ENCODE peak calls at places on chromosomes 7 and 10, in seven cellular contexts. O is activated CD4-positive, alpha-beta T cell treated with anti-CD3 and anti-CD28 coated beads, Interleukin-2, amount 50 U/mL, for 1 hour; H is NCI-H2081 treated with DMSO at 0.1 percent for 48 hours; G is upper lobe of left lung; S is COLO829; T is ovary; Y is NCI-H2171 treated with DMSO at 0.1 percent for 48 hours. I is an unnamed sample.

GRCh38 chr10:46560952-46561351 is 4.5 kb upstream of the GPRIN2 start:
- DNase-seq in G (no peak), O (no peak), H (no peak), S (no peak), Y (no peak), T (no peak), I (no peak)

GRCh38 chr10:27893320-27894014 is 105.4 kb downstream of the ODAD2 start:
- DNase-seq in Y (no peak), O (no peak), G (no peak), S (peak; percentile 34), H (no peak), T (no peak), I (no peak)

GRCh38 chr10:125153693-125154490 is 6.5 kb downstream of the CTBP2 start:
- DNase-seq in O (no peak), H (no peak), T (peak; percentile 12), Y (no peak), S (no peak), G (no peak), I (no peak)

GRCh38 chr7:142568430-142569097 is 180.7 kb upstream of the PRSS1 start:
- DNase-seq in G (no peak), Y (no peak), S (peak; percentile 93), O (no peak), T (no peak), H (no peak), I (no peak)

GRCh38 chr10:27230022-27230421 is 10.6 kb downstream of the ACBD5 start:
- DNase-seq in S (no peak), G (no peak), Y (no peak), O (no peak), H (no peak), T (no peak), I (no peak)

GRCh38 chr10:73965890-73966768 is 31.8 kb upstream of the VCL start:
- DNase-seq in S (peak; percentile 64), Y (peak; percentile 62), O (no peak), G (no peak), T (peak; percentile 60), H (no peak), I (no peak)

GRCh38 chr10:30455816-30456215 is 21.8 kb downstream of the MAP3K8 start:
- DNase-seq in Y (no peak), S (no peak), O (no peak), G (no peak), H (no peak), T (peak; percentile 36), I (peak; percentile 26)

GRCh38 chr7:73736885-73737284 is 1.7 kb downstream of the ABHD11 start:
- DNase-seq in Y (no peak), H (no peak), T (no peak), S (no peak), G (no peak), O (no peak), I (no peak)

GRCh38 chr7:12257582-12257981 is 46.5 kb downstream of the TMEM106B start:
- DNase-seq in H (no peak), G (no peak), O (no peak), T (no peak), Y (no peak), S (no peak), I (peak; percentile 75)

GRCh38 chr7:45660201-45660900 is 86.2 kb downstream of the ADCY1 start:
- DNase-seq in G (no peak), O (no peak), Y (no peak), T (no peak), H (no peak), S (no peak), I (no peak)

GRCh38 chr7:88001744-88002530 is 67.9 kb downstream of the ADAM22 start:
- DNase-seq in Y (no peak), H (no peak), S (no peak), O (no peak), T (no peak), G (no peak), I (no peak)

GRCh38 chr7:2036786-2037185 is 196.0 kb downstream of the MAD1L1 start:
- DNase-seq in T (no peak), G (no peak), H (no peak), Y (no peak), S (no peak), O (no peak), I (no peak)

GRCh38 chr10:80429521-80429966 is 21.2 kb downstream of the PRXL2A start:
- DNase-seq in T (no peak), S (peak; percentile 48), Y (peak; percentile 36), H (no peak), O (no peak), G (peak; percentile 29), I (no peak)

GRCh38 chr7:157482517-157483120 is 145.8 kb downstream of the DNAJB6 start:
- DNase-seq in T (no peak), H (no peak), S (no peak), G (no peak), O (no peak), Y (no peak), I (no peak)

GRCh38 chr7:90715067-90715466 is 118.9 kb downstream of the CDK14 start:
- DNase-seq in H (no peak), Y (no peak), S (no peak), O (no peak), T (no peak), G (no peak), I (no peak)

GRCh38 chr7:5591547-5591899 is 167.9 kb upstream of the TNRC18 start:
- DNase-seq in S (peak; percentile 85), T (no peak), G (peak; percentile 56), Y (no peak), O (no peak), H (no peak), I (no peak)

GRCh38 chr7:43880596-43880995 is 11.3 kb upstream of the MRPS24 start:
- DNase-seq in H (no peak), G (no peak), O (no peak), S (no peak), T (no peak), Y (no peak), I (no peak)

GRCh38 chr10:5014936-5015335 is 11.3 kb upstream of the AKR1C2 start:
- DNase-seq in S (no peak), H (no peak), O (no peak), G (no peak), T (no peak), Y (no peak), I (no peak)